ENCODE peak calls at places on chromosomes 6 and 20, in five cellular contexts. W is GM23248, T is small intestine, U is dorsolateral prefrontal cortex, Y is astrocyte. Z is an unnamed sample.
A peak's percentile ranks its signal among the peaks of the same experiment; 100 is the strongest.

GRCh38 chr6:118285791-118286190 is 262.3 kb upstream of the PLN start:
- DNase-seq in W (no peak), U (no peak), Y (peak; percentile 46), T (no peak), Z (no peak)

GRCh38 chr20:5596401-5597193 is 153.6 kb upstream of the SHLD1 start:
- DNase-seq in U (no peak), Y (no peak), T (no peak), W (no peak), Z (no peak)

GRCh38 chr6:30060634-30060981 is 457 bp upstream of the POLR1H start:
- DNase-seq in Y (peak; percentile 38), U (no peak), W (peak; percentile 84), T (no peak), Z (peak; percentile 78)

GRCh38 chr6:97047473-97048201 is 123.1 kb downstream of the KLHL32 start:
- DNase-seq in W (no peak), Y (no peak), T (no peak), U (no peak), Z (no peak)

GRCh38 chr6:33904050-33904827 is 100.4 kb upstream of the MLN start:
- DNase-seq in Y (no peak), W (no peak), U (no peak), T (peak; percentile 78), Z (peak; percentile 44)

GRCh38 chr6:18155273-18155863 is at the start of gene KDM1B:
- DNase-seq in W (peak; percentile 99), Y (peak; percentile 92), U (no peak), T (peak; percentile 99), Z (peak; percentile 99)

GRCh38 chr6:52177961-52178360 is 8.2 kb upstream of the IL17A start:
- DNase-seq in Y (no peak), U (no peak), W (no peak), T (no peak), Z (no peak)

GRCh38 chr20:3749689-3750639 is 17.5 kb downstream of the HSPA12B start:
- DNase-seq in T (peak; percentile 38), Y (no peak), U (no peak), W (no peak), Z (peak; percentile 87)

DNA sequence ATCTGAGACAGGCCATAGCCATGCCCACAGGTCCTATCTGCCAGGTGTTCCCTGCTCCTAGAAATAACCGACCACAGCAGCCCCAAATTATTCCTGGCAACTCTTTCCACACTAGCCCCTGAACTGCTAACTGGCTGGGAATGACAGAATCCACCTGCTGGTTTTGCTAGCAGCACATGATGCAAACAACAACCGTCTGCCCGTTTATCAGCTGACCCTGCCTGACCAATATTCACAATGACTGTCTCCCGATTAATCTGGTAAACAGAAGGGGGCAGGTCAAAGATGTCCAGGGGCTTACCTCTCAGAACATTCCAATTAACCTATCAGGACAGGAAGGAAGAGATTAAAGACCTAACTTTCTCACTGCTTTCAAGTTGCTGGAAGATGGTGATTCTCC is 101.5 kb downstream of the NRSN1 start:
- DNase-seq in U (no peak), T (no peak), Y (no peak), W (no peak), Z (no peak)
- H3K27me3 ChIP-seq in U (no peaks in the 10 kb centered on the region), T (no peaks in the 10 kb centered on the region), Y (no peaks in the 10 kb centered on the region), W (no peaks in the 10 kb centered on the region), Z (no peaks in the 10 kb centered on the region)

GRCh38 chr6:113882341-113882740 is 25.2 kb downstream of the MARCKS start:
- DNase-seq in Y (no peak), T (no peak), U (no peak), W (no peak), Z (no peak)
- H3K27ac ChIP-seq in Y (no peak overlapping the region), T (no peak overlapping the region), U (no peak overlapping the region), W (no peak overlapping the region), Z (no peak overlapping the region)

GRCh38 chr20:40698281-40698680 is 9.2 kb upstream of the MAFB start:
- DNase-seq in Y (no peak), W (no peak), T (no peak), U (no peak), Z (no peak)

GRCh38 chr20:40694246-40694645 is 5.2 kb upstream of the MAFB start:
- DNase-seq in U (no peak), Y (no peak), T (no peak), W (no peak), Z (no peak)

GRCh38 chr20:40692240-40693011 is 3.4 kb upstream of the MAFB start:
- DNase-seq in W (no peak), U (no peak), T (no peak), Y (no peak), Z (no peak)

GRCh38 chr20:40697466-40697987 is 8.5 kb upstream of the MAFB start:
- DNase-seq in T (no peak), W (no peak), U (no peak), Y (no peak), Z (no peak)

GRCh38 chr20:40695214-40695613 is 6.2 kb upstream of the MAFB start:
- DNase-seq in Y (no peak), U (no peak), W (no peak), T (no peak), Z (no peak)
- H3K27me3 ChIP-seq in Y (peaks cover 70% of the 10 kb centered on the region), U (peaks cover 45% of the 10 kb centered on the region), W (peaks cover 10% of the 10 kb centered on the region), T (peaks cover 14% of the 10 kb centered on the region), Z (peaks cover 70% of the 10 kb centered on the region)

GRCh38 chr20:22390543-22390903 is 193.8 kb downstream of the FOXA2 start:
- DNase-seq in T (no peak), Y (no peak), U (no peak), W (no peak), Z (no peak)
- H3K27ac ChIP-seq in T (no peak overlapping the region), Y (no peak overlapping the region), U (no peak overlapping the region), W (no peak overlapping the region), Z (peak overlapping the region; percentile 35)

GRCh38 chr6:146289816-146290588 is 253.6 kb upstream of the RAB32 start:
- DNase-seq in T (no peak), W (peak; percentile 87), Y (peak; percentile 73), U (no peak), Z (no peak)

GRCh38 chr6:146292506-146292905 is 251.1 kb upstream of the RAB32 start:
- DNase-seq in U (no peak), T (no peak), Y (peak; percentile 28), W (no peak), Z (no peak)

GRCh38 chr6:146290589-146290901 is 253.1 kb upstream of the RAB32 start:
- DNase-seq in T (no peak), Y (no peak), U (no peak), W (no peak), Z (no peak)

GRCh38 chr6:146286976-146287375 is 256.7 kb upstream of the RAB32 start:
- DNase-seq in Y (no peak), W (peak; percentile 6), T (no peak), U (no peak), Z (no peak)

GRCh38 chr6:146287691-146288369 is 255.8 kb upstream of the RAB32 start:
- DNase-seq in W (peak; percentile 37), Y (peak; percentile 72), U (no peak), T (no peak), Z (no peak)
- H3K27me3 ChIP-seq in W (no peaks in the 10 kb centered on the region), Y (no peaks in the 10 kb centered on the region), U (no peaks in the 10 kb centered on the region), T (no peaks in the 10 kb centered on the region), Z (no peaks in the 10 kb centered on the region)

DNA sequence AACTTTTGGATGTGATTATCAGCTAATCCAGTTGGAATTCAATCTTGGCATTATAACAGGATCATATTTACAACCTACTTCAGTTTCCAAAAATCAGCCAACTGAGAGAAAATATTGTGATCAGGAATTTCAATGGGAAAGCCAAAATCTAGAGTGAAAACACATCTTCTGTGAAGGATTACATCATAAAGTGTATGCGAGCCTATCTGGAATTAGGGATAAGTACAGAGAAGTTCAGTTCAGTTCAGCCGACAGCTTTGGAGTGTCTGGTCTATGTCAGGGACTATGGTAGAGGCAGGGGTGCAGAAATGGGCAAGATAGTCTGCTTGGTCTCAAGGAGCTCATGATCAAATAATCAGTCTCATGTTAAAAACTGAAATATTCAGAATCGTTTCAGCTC is 12.3 kb upstream of the PRIM2 start:
- DNase-seq in T (no peak), Y (no peak), W (peak; percentile 32), U (no peak), Z (no peak)
- H3K27ac ChIP-seq in T (no peak overlapping the region), Y (no peak overlapping the region), W (peak overlapping the region; percentile 61), U (no peak overlapping the region), Z (no peak overlapping the region)

GRCh38 chr6:36936824-36937223 is 17.7 kb upstream of the PI16 start:
- DNase-seq in W (no peak), Y (no peak), U (no peak), T (no peak), Z (no peak)

GRCh38 chr6:36938536-36938935 is 16.0 kb upstream of the PI16 start:
- DNase-seq in W (peak; percentile 86), Y (peak; percentile 78), U (no peak), T (no peak), Z (no peak)

GRCh38 chr6:36937896-36938295 is 16.6 kb upstream of the PI16 start:
- DNase-seq in T (no peak), U (no peak), Y (no peak), W (no peak), Z (no peak)

GRCh38 chr6:36944650-36945049 is 9.9 kb upstream of the PI16 start:
- DNase-seq in W (no peak), Y (peak; percentile 32), T (no peak), U (no peak), Z (no peak)

DNA sequence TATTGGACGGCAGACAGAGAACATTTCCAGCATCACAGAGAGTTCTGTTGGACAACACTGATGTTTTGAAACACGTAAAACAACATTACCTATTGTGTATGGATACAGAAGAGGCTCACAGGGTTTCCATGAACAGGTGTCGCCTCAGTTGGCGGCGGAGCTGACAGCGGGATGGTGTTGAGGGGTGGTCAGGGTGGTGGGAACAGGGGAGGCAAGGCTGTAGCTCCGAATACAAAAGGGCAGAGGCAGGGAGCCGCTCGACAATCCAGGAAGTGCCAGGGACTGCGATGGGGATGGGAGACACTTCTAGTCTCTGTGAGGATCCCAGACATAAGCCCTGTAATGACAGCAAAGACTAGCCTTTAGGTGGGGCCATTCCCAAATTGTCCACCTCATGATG is 14.5 kb upstream of the PI16 start:
- DNase-seq in W (no peak), T (no peak), U (no peak), Y (no peak), Z (no peak)
- H3K27me3 ChIP-seq in W (no peaks in the 10 kb centered on the region), T (no peaks in the 10 kb centered on the region), U (no peaks in the 10 kb centered on the region), Y (peaks cover 2% of the 10 kb centered on the region), Z (no peaks in the 10 kb centered on the region)

GRCh38 chr6:144295981-144296767 is 11.0 kb downstream of the UTRN start:
- DNase-seq in U (no peak), T (no peak), W (no peak), Y (no peak), Z (no peak)
- H3K27ac ChIP-seq in U (no peak overlapping the region), T (no peak overlapping the region), W (no peak overlapping the region), Y (no peak overlapping the region), Z (peak overlapping the region; percentile 30)

DNA sequence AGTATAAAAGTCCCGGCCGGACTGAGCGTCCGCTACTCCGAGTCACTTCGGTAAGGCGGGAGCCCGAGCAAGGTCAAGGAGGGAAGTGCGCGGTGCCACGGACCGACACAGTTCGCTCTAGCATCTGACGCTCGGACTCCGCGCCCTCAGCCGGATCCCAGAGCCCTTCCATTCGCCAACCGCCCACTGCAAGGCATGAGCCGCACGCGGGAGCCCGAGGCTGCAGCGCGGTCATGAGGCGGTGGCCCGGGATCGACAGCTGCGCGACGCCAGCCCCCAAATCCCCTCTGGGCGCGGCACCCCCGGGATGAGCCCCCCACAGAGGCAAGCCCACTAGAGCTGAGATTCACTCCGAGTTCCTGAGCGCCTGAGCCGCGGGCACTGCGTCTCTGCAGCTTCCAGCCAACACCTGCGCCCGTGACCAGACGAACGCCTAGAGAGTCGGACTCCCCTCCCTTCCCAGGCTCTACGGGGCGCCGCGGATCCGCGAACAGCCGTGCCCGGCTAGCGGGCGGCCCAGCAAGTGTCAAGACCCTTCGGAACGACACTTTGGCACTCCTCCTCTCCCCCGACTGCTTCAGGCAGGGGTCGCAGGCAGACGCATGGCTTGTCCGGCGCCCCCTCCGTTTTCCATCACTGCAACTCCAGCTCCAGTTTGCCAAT is 749 bp upstream of the ISM1 start:
- DNase-seq in Y (peak; percentile 6), U (no peak), T (peak; percentile 11), W (peak; percentile 54), Z (peak; percentile 81)
- H3K27me3 ChIP-seq in Y (peaks cover 57% of the 10 kb centered on the region), U (peaks cover 25% of the 10 kb centered on the region), T (peaks cover 14% of the 10 kb centered on the region), W (peaks cover 62% of the 10 kb centered on the region), Z (peaks cover 58% of the 10 kb centered on the region)

Z was measured in left lung.